ENCODE peak calls at places on chromosome 6, in seven cellular contexts. H, I, F, N, Z, P and J are unnamed samples.
A peak's percentile ranks its signal among the peaks of the same experiment; 100 is the strongest.

GRCh38 chr6:53543341-53544010 is 1.4 kb downstream of the GCLC start:
- DNase-seq in H (no peak), I (no peak), F (no peak), N (peak; percentile 34), Z (no peak), P (no peak), J (peak; percentile 21)

GRCh38 chr6:129312865-129313264 is 397.1 kb downstream of the ARHGAP18 start:
- DNase-seq in H (no peak), I (no peak), F (peak; percentile 51), N (peak; percentile 63), Z (peak; percentile 23), P (no peak), J (no peak)

GRCh38 chr6:43970068-43970912 is 157.0 kb downstream of the MRPL14 start:
- DNase-seq in H (no peak), I (no peak), F (no peak), N (no peak), Z (no peak), P (no peak), J (no peak)

GRCh38 chr6:88368071-88368787 is 202.1 kb upstream of the CNR1 start:
- DNase-seq in H (no peak), I (no peak), F (peak; percentile 45), N (peak; percentile 85), Z (peak; percentile 5), P (no peak), J (no peak)

GRCh38 chr6:149862901-149863595 is 1.1 kb downstream of the LRP11 start:
- DNase-seq in H (peak; percentile 75), I (peak; percentile 38), F (no peak), N (peak; percentile 66), Z (peak; percentile 32), P (peak; percentile 31), J (no peak)

GRCh38 chr6:399785-400517 is 8.4 kb downstream of the IRF4 start:
- DNase-seq in H (peak; percentile 66), I (no peak), F (no peak), N (no peak), Z (no peak), P (no peak), J (no peak)

GRCh38 chr6:606829-607379 is 50.0 kb downstream of the HUS1B start:
- DNase-seq in H (no peak), I (no peak), F (no peak), N (no peak), Z (no peak), P (no peak), J (no peak)

GRCh38 chr6:22954749-22955385 is 385.5 kb downstream of the HDGFL1 start:
- DNase-seq in H (no peak), I (no peak), F (no peak), N (peak; percentile 14), Z (no peak), P (no peak), J (peak; percentile 12)

GRCh38 chr6:2582268-2582667 is 168.5 kb downstream of the MYLK4 start:
- DNase-seq in H (no peak), I (no peak), F (no peak), N (no peak), Z (no peak), P (no peak), J (no peak)

GRCh38 chr6:3090013-3090412 is 21.7 kb downstream of the RIPK1 start:
- DNase-seq in H (no peak), I (no peak), F (no peak), N (no peak), Z (no peak), P (no peak), J (no peak)